ENCODE peak calls at places on chromosomes 16 and 17, in six cellular contexts. One of them, this sample, is unnamed. For H3K36me3, the result is how much of the 10 kb centered on the place peaks cover.

GRCh38 chr17:19250421-19251141 is 13.4 kb downstream of the EPN2 start:
- DNase-seq in fibroblast of lung: no peak
- DNase-seq in GM23338: no peak
- DNase-seq in GM12878: no peak
- DNase-seq in IMR-90: no peak
- DNase-seq in mammary epithelial cell: no peak
- DNase-seq in this sample: peak

GRCh38 chr17:62178579-62178978 is 113.5 kb upstream of the MED13 start:
- DNase-seq in fibroblast of lung: peak
- DNase-seq in GM23338: no peak
- DNase-seq in GM12878: no peak
- DNase-seq in IMR-90: peak
- DNase-seq in mammary epithelial cell: peak
- DNase-seq in this sample: peak

GRCh38 chr17:76808326-76808725 is 59.9 kb upstream of the MGAT5B start:
- DNase-seq in fibroblast of lung: no peak
- DNase-seq in GM23338: no peak
- DNase-seq in GM12878: no peak
- DNase-seq in IMR-90: no peak
- DNase-seq in mammary epithelial cell: no peak
- DNase-seq in this sample: no peak

GRCh38 chr17:35788504-35788998 is 6.9 kb downstream of the MMP28 start:
- DNase-seq in fibroblast of lung: peak
- DNase-seq in GM23338: no peak
- DNase-seq in GM12878: no peak
- DNase-seq in IMR-90: peak
- DNase-seq in mammary epithelial cell: peak
- DNase-seq in this sample: peak

GRCh38 chr17:57751971-57752905 is 7.1 kb upstream of the CCDC182 start:
- DNase-seq in fibroblast of lung: no peak
- DNase-seq in GM23338: no peak
- DNase-seq in GM12878: no peak
- DNase-seq in IMR-90: no peak
- DNase-seq in mammary epithelial cell: no peak
- DNase-seq in this sample: no peak

GRCh38 chr16:977096-977701 is 4.4 kb upstream of the SOX8 start:
- DNase-seq in fibroblast of lung: no peak
- DNase-seq in GM23338: no peak
- DNase-seq in GM12878: no peak
- DNase-seq in IMR-90: no peak
- DNase-seq in mammary epithelial cell: no peak
- DNase-seq in this sample: peak

GRCh38 chr16:49596119-49596518 is 222.5 kb downstream of the C16orf78 start:
- DNase-seq in fibroblast of lung: peak
- DNase-seq in GM23338: no peak
- DNase-seq in GM12878: no peak
- DNase-seq in IMR-90: peak
- DNase-seq in mammary epithelial cell: no peak
- DNase-seq in this sample: no peak

GRCh38 chr17:19992803-19993713 is 15.4 kb upstream of the AKAP10 start:
- DNase-seq in fibroblast of lung: peak
- DNase-seq in GM23338: peak
- DNase-seq in GM12878: peak
- DNase-seq in IMR-90: peak
- DNase-seq in mammary epithelial cell: peak
- DNase-seq in this sample: peak

GRCh38 chr17:17146791-17147406 is 59.2 kb downstream of the PLD6 start:
- DNase-seq in fibroblast of lung: no peak
- DNase-seq in GM23338: peak
- DNase-seq in GM12878: no peak
- DNase-seq in IMR-90: no peak
- DNase-seq in mammary epithelial cell: no peak
- DNase-seq in this sample: peak

GRCh38 chr16:84058664-84059063 is 16.1 kb upstream of the SLC38A8 start:
- DNase-seq in fibroblast of lung: no peak
- DNase-seq in GM23338: no peak
- DNase-seq in GM12878: no peak
- DNase-seq in IMR-90: no peak
- DNase-seq in mammary epithelial cell: no peak
- DNase-seq in this sample: no peak

GRCh38 chr17:77591231-77591785 is 367.2 kb upstream of the TNRC6C start:
- DNase-seq in fibroblast of lung: no peak
- DNase-seq in GM23338: no peak
- DNase-seq in GM12878: no peak
- DNase-seq in IMR-90: no peak
- DNase-seq in mammary epithelial cell: no peak
- DNase-seq in this sample: no peak

GRCh38 chr16:47463771-47464624 is 2.9 kb downstream of the PHKB start:
- DNase-seq in fibroblast of lung: no peak
- DNase-seq in GM23338: no peak
- DNase-seq in GM12878: no peak
- DNase-seq in IMR-90: no peak
- DNase-seq in mammary epithelial cell: peak
- DNase-seq in this sample: no peak

GRCh38 chr17:7177210-7177953 is 1.8 kb downstream of the ASGR1 start:
- DNase-seq in fibroblast of lung: peak
- DNase-seq in GM23338: peak
- DNase-seq in GM12878: no peak
- DNase-seq in IMR-90: peak
- DNase-seq in mammary epithelial cell: peak
- DNase-seq in this sample: peak

GRCh38 chr17:78397681-78398101 is 19.2 kb downstream of the PGS1 start:
- DNase-seq in fibroblast of lung: no peak
- DNase-seq in GM23338: no peak
- DNase-seq in GM12878: no peak
- DNase-seq in IMR-90: peak
- DNase-seq in mammary epithelial cell: peak
- DNase-seq in this sample: peak

GRCh38 chr17:63696381-63696961 is 3.5 kb downstream of the LIMD2 start:
- DNase-seq in fibroblast of lung: peak
- DNase-seq in GM23338: peak
- DNase-seq in GM12878: no peak
- DNase-seq in IMR-90: no peak
- DNase-seq in mammary epithelial cell: no peak
- DNase-seq in this sample: peak

GRCh38 chr17:1018547-1018946 is 21.6 kb downstream of the TIMM22 start:
- DNase-seq in fibroblast of lung: no peak
- DNase-seq in GM23338: no peak
- DNase-seq in GM12878: no peak
- DNase-seq in IMR-90: no peak
- DNase-seq in mammary epithelial cell: no peak
- DNase-seq in this sample: no peak

GRCh38 chr17:64328036-64328874 is 62.4 kb downstream of the PECAM1 start:
- DNase-seq in fibroblast of lung: no peak
- DNase-seq in GM23338: no peak
- DNase-seq in GM12878: no peak
- DNase-seq in IMR-90: no peak
- DNase-seq in mammary epithelial cell: no peak
- DNase-seq in this sample: no peak

GRCh38 chr16:19829844-19830703 is 54.6 kb downstream of the GPRC5B start:
- DNase-seq in fibroblast of lung: no peak
- DNase-seq in GM23338: no peak
- DNase-seq in GM12878: no peak
- DNase-seq in IMR-90: no peak
- DNase-seq in mammary epithelial cell: no peak
- DNase-seq in this sample: no peak

GRCh38 chr16:15976929-15977637 is 27.7 kb downstream of the ABCC1 start:
- DNase-seq in fibroblast of lung: peak
- DNase-seq in GM23338: no peak
- DNase-seq in GM12878: no peak
- DNase-seq in IMR-90: peak
- DNase-seq in mammary epithelial cell: no peak
- DNase-seq in this sample: peak

GRCh38 chr17:33816842-33817241 is 438.2 kb upstream of the CCL2 start:
- DNase-seq in fibroblast of lung: no peak
- DNase-seq in GM23338: no peak
- DNase-seq in GM12878: no peak
- DNase-seq in IMR-90: no peak
- DNase-seq in mammary epithelial cell: no peak
- DNase-seq in this sample: no peak

GRCh38 chr17:63171428-63172205 is 205.6 kb downstream of the TANC2 start:
- DNase-seq in fibroblast of lung: peak
- DNase-seq in GM23338: no peak
- DNase-seq in GM12878: no peak
- DNase-seq in IMR-90: peak
- DNase-seq in mammary epithelial cell: peak
- DNase-seq in this sample: peak

GRCh38 chr17:65292430-65292829 is 155.3 kb downstream of the RGS9 start:
- DNase-seq in fibroblast of lung: no peak
- DNase-seq in GM23338: no peak
- DNase-seq in GM12878: no peak
- DNase-seq in IMR-90: no peak
- DNase-seq in mammary epithelial cell: no peak
- DNase-seq in this sample: peak

GRCh38 chr17:47879028-47879585 is 16.9 kb upstream of the SP2 start:
- DNase-seq in fibroblast of lung: no peak
- DNase-seq in GM23338: no peak
- DNase-seq in GM12878: no peak
- DNase-seq in IMR-90: peak
- DNase-seq in mammary epithelial cell: peak
- DNase-seq in this sample: peak

GRCh38 chr17:73365203-73365933 is 53.6 kb upstream of the CDC42EP4 start:
- DNase-seq in fibroblast of lung: no peak
- DNase-seq in GM23338: no peak
- DNase-seq in GM12878: no peak
- DNase-seq in IMR-90: no peak
- DNase-seq in mammary epithelial cell: no peak
- DNase-seq in this sample: peak

GRCh38 chr17:148757-149156 is 11.4 kb downstream of the SCGB1C2 start:
- DNase-seq in fibroblast of lung: no peak
- DNase-seq in GM23338: no peak
- DNase-seq in GM12878: no peak
- DNase-seq in IMR-90: no peak
- DNase-seq in mammary epithelial cell: no peak
- DNase-seq in this sample: no peak

GRCh38 chr16:3138342-3138741 is 3.5 kb downstream of the ZNF213 start:
- DNase-seq in fibroblast of lung: no peak
- DNase-seq in GM23338: no peak
- DNase-seq in GM12878: no peak
- DNase-seq in IMR-90: no peak
- DNase-seq in mammary epithelial cell: no peak
- DNase-seq in this sample: no peak
- H3K36me3 ChIP-seq in fibroblast of lung: under half
- H3K36me3 ChIP-seq in GM23338: under half
- H3K36me3 ChIP-seq in GM12878: under half
- H3K36me3 ChIP-seq in IMR-90: under half
- H3K36me3 ChIP-seq in mammary epithelial cell: under half
- H3K36me3 ChIP-seq in this sample: under half

DNA sequence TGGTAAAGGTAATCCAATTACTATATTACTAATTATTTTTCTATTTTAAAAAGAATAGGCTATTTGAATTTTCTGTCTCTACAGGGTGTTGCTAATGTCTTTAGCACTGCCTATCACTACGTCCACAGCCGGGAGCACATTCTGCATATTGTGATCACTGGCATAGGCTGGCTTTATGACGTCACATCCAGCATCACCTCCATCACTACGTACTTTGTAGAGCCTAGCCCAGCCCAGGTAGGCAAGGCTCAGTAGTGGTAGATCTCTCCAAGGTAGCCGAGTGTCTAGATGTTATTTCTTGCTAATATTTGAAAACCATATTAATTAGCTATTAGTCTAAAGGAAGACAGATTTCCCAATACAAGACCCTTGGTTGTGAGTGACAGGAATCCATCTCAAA is 33.8 kb upstream of the NSRP1 start:
- DNase-seq in fibroblast of lung: no peak
- DNase-seq in GM23338: no peak
- DNase-seq in GM12878: no peak
- DNase-seq in IMR-90: no peak
- DNase-seq in mammary epithelial cell: no peak
- DNase-seq in this sample: no peak
- H3K4me3 ChIP-seq in fibroblast of lung: no peak
- H3K4me3 ChIP-seq in GM23338: no peak
- H3K4me3 ChIP-seq in GM12878: no peak
- H3K4me3 ChIP-seq in IMR-90: no peak
- H3K4me3 ChIP-seq in mammary epithelial cell: no peak
- H3K4me3 ChIP-seq in this sample: no peak

GRCh38 chr17:79834575-79835469 is 4.4 kb downstream of the CBX4 start:
- DNase-seq in fibroblast of lung: no peak
- DNase-seq in GM23338: peak
- DNase-seq in GM12878: no peak
- DNase-seq in IMR-90: no peak
- DNase-seq in mammary epithelial cell: no peak
- DNase-seq in this sample: no peak

GRCh38 chr17:79833110-79833450 is 6.2 kb downstream of the CBX4 start:
- DNase-seq in fibroblast of lung: no peak
- DNase-seq in GM23338: no peak
- DNase-seq in GM12878: no peak
- DNase-seq in IMR-90: no peak
- DNase-seq in mammary epithelial cell: no peak
- DNase-seq in this sample: no peak

GRCh38 chr17:79835470-79835899 is 3.8 kb downstream of the CBX4 start:
- DNase-seq in fibroblast of lung: no peak
- DNase-seq in GM23338: peak
- DNase-seq in GM12878: no peak
- DNase-seq in IMR-90: no peak
- DNase-seq in mammary epithelial cell: no peak
- DNase-seq in this sample: no peak

GRCh38 chr17:79832211-79833109 is 6.8 kb downstream of the CBX4 start:
- DNase-seq in fibroblast of lung: no peak
- DNase-seq in GM23338: peak
- DNase-seq in GM12878: no peak
- DNase-seq in IMR-90: no peak
- DNase-seq in mammary epithelial cell: no peak
- DNase-seq in this sample: no peak

GRCh38 chr17:79833744-79834574 is 5.3 kb downstream of the CBX4 start:
- DNase-seq in fibroblast of lung: no peak
- DNase-seq in GM23338: peak
- DNase-seq in GM12878: no peak
- DNase-seq in IMR-90: no peak
- DNase-seq in mammary epithelial cell: no peak
- DNase-seq in this sample: no peak
- H3K4me2 ChIP-seq in fibroblast of lung: no peak
- H3K4me2 ChIP-seq in GM23338: peak
- H3K4me2 ChIP-seq in GM12878: no peak
- H3K4me2 ChIP-seq in IMR-90: no peak
- H3K4me2 ChIP-seq in mammary epithelial cell: no peak
- H3K4me2 ChIP-seq in this sample: no peak

GRCh38 chr16:27706156-27706705 is 156.3 kb downstream of the KATNIP start:
- DNase-seq in fibroblast of lung: no peak
- DNase-seq in GM23338: no peak
- DNase-seq in GM12878: no peak
- DNase-seq in IMR-90: no peak
- DNase-seq in mammary epithelial cell: no peak
- DNase-seq in this sample: no peak

GRCh38 chr16:27704252-27704651 is 154.3 kb downstream of the KATNIP start:
- DNase-seq in fibroblast of lung: no peak
- DNase-seq in GM23338: no peak
- DNase-seq in GM12878: no peak
- DNase-seq in IMR-90: no peak
- DNase-seq in mammary epithelial cell: no peak
- DNase-seq in this sample: no peak

GRCh38 chr16:27708651-27709050 is 158.7 kb downstream of the KATNIP start:
- DNase-seq in fibroblast of lung: no peak
- DNase-seq in GM23338: no peak
- DNase-seq in GM12878: no peak
- DNase-seq in IMR-90: no peak
- DNase-seq in mammary epithelial cell: no peak
- DNase-seq in this sample: no peak

GRCh38 chr16:27703545-27703944 is 153.6 kb downstream of the KATNIP start:
- DNase-seq in fibroblast of lung: no peak
- DNase-seq in GM23338: no peak
- DNase-seq in GM12878: no peak
- DNase-seq in IMR-90: peak
- DNase-seq in mammary epithelial cell: no peak
- DNase-seq in this sample: peak

GRCh38 chr16:27706803-27707685 is 157.1 kb downstream of the KATNIP start:
- DNase-seq in fibroblast of lung: no peak
- DNase-seq in GM23338: no peak
- DNase-seq in GM12878: no peak
- DNase-seq in IMR-90: no peak
- DNase-seq in mammary epithelial cell: no peak
- DNase-seq in this sample: no peak
- H3K36me3 ChIP-seq in fibroblast of lung: under half
- H3K36me3 ChIP-seq in GM23338: under half
- H3K36me3 ChIP-seq in GM12878: under half
- H3K36me3 ChIP-seq in IMR-90: under half
- H3K36me3 ChIP-seq in mammary epithelial cell: under half
- H3K36me3 ChIP-seq in this sample: under half

This sample was measured in GM23248.